ENCODE peak calls at places on chromosome 1, in ten cellular contexts. G, S, B, Y, H, E, I, D, M and K are unnamed samples.

GRCh38 chr1:109687641-109688499 is at the start of gene GSTM1:
- DNase-seq in G (peak; percentile 22), S (peak; percentile 83), B (peak; percentile 78), Y (no peak), H (peak; percentile 82), E (no peak), I (no peak), D (peak; percentile 83), M (no peak), K (peak; percentile 43)

GRCh38 chr1:158969166-158969565 is 37.8 kb downstream of the PYHIN1 start:
- DNase-seq in G (no peak), S (no peak), B (no peak), Y (no peak), H (no peak), E (no peak), I (no peak), D (no peak), M (no peak), K (no peak)

GRCh38 chr1:158654079-158654478 is 32.4 kb downstream of the SPTA1 start:
- DNase-seq in G (peak; percentile 3), S (no peak), B (no peak), Y (no peak), H (no peak), E (no peak), I (no peak), D (no peak), M (no peak), K (no peak)

GRCh38 chr1:108854226-108855019 is 2.5 kb downstream of the AKNAD1 start:
- DNase-seq in G (no peak), S (no peak), B (peak; percentile 10), Y (no peak), H (no peak), E (no peak), I (no peak), D (no peak), M (no peak), K (no peak)

GRCh38 chr1:27618341-27619067 is 14.6 kb upstream of the AHDC1 start:
- DNase-seq in G (peak; percentile 86), S (no peak), B (no peak), Y (no peak), H (no peak), E (no peak), I (no peak), D (no peak), M (no peak), K (no peak)

GRCh38 chr1:111948209-111949131 is 41.0 kb downstream of the KCND3 start:
- DNase-seq in G (no peak), S (peak; percentile 34), B (no peak), Y (no peak), H (peak; percentile 72), E (no peak), I (no peak), D (no peak), M (no peak), K (no peak)

GRCh38 chr1:183877321-183877720 is 72.4 kb downstream of the RGL1 start:
- DNase-seq in G (no peak), S (peak; percentile 32), B (peak; percentile 63), Y (no peak), H (peak; percentile 56), E (no peak), I (peak; percentile 62), D (peak; percentile 53), M (peak; percentile 56), K (no peak)

GRCh38 chr1:44483089-44483488 is 78.0 kb downstream of the RNF220 start:
- DNase-seq in G (no peak), S (no peak), B (no peak), Y (no peak), H (no peak), E (no peak), I (no peak), D (no peak), M (no peak), K (no peak)

DNA sequence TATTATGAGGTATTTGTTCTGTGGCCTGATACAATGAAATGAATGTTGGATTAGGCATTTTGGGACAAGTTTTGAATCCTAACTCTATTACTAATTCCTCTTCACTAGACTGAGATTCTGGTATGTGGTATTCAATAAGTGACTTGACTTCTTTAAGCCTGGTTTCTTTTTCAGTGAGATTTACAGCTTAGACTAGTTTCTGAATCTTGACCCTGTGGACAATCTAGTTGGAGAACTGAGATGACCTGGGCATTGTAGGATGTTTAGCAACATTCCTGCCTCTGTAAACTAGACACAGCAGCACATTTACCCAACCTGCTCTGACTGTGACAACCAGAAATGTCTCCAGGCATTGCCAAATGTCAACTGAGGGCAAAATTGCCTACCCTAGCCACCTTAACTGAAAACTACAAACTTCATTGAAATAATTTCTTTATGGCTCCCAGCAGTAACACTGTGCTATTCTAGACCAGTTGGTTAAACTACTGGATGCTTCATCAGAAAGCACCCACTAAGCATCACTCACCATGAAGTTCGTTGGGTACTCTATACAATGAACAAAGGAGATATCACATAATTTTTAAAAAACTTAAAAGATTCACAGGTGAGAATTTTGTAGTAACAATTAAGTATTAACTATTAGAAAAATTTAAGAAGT is 16.8 kb downstream of the PTPRC start:
- DNase-seq in G (no peak), S (no peak), B (no peak), Y (no peak), H (no peak), E (no peak), I (no peak), D (no peak), M (no peak), K (no peak)
- H3K4me3 ChIP-seq in G (no peak overlapping the region), S (no peak overlapping the region), B (no peak overlapping the region), Y (no peak overlapping the region), H (no peak overlapping the region), E (no peak overlapping the region), I (no peak overlapping the region), D (no peak overlapping the region), M (no peak overlapping the region), K (no peak overlapping the region)

DNA sequence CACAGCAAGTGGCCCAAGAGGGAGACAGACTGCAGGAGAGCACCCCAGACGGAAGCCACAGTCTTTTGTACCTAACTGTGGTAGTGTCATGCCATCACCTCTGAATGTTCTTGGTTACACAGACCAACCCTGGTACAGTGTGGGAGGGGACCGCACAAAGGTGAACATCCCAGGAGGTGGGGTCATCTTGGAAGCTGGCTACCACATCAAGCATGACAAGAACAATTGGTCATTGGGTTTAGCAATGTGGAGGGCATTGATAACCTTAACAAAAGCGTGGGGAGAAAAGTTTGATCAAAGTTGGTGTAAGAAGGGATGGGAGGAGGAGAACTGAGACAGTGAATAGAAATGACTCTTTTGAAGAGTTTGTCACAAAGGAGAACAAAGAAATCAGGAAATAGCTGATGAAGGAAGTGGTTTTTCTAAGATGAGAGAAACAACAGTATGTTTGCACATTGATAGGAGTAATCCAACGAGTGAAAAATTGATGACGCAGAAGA is 87.1 kb upstream of the CACNA1E start:
- DNase-seq in G (no peak), S (no peak), B (no peak), Y (no peak), H (no peak), E (no peak), I (no peak), D (no peak), M (no peak), K (no peak)
- TF ChIP-seq CTCF in G (no peak), S (no peak), B (no peak), Y (no peak), H (no peak), E (no peak), I (no peak), D (no peak), M (no peak), K (no peak)

DNA sequence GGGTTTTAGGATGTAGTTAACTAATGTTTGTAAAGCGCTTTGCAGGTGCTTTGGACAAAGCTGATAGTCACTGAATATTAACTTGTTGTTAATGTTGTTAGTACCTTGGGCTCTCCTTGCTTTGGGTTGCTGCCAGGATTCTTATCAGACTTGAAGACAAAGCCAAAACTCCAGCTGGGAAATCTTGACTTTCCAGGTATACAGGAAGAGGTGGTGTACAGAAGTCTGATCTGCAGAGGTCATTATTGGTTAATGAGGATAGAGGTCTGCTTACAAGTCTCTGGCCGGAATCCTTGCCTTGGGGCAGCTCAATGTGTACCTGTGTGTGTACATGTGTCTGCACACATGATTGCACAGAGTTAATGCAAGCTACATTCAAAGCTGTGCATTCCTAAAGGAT is 96.0 kb upstream of the POU3F1 start:
- DNase-seq in G (no peak), S (no peak), B (no peak), Y (no peak), H (no peak), E (no peak), I (no peak), D (no peak), M (no peak), K (no peak)
- H3K27ac ChIP-seq in G (no peak overlapping the region), S (no peak overlapping the region), B (no peak overlapping the region), Y (no peak overlapping the region), H (no peak overlapping the region), E (no peak overlapping the region), I (no peak overlapping the region), D (no peak overlapping the region), M (no peak overlapping the region), K (no peak overlapping the region)

GRCh38 chr1:153771841-153772593 is 3.2 kb upstream of the SLC27A3 start:
- DNase-seq in G (no peak), S (no peak), B (no peak), Y (no peak), H (peak; percentile 55), E (no peak), I (no peak), D (no peak), M (no peak), K (no peak)

GRCh38 chr1:153768316-153769126 is 6.7 kb upstream of the SLC27A3 start:
- DNase-seq in G (no peak), S (peak; percentile 47), B (no peak), Y (no peak), H (no peak), E (no peak), I (no peak), D (peak; percentile 83), M (peak; percentile 70), K (no peak)

GRCh38 chr1:153771241-153771640 is 4.0 kb upstream of the SLC27A3 start:
- DNase-seq in G (no peak), S (no peak), B (no peak), Y (no peak), H (no peak), E (no peak), I (no peak), D (no peak), M (no peak), K (no peak)

GRCh38 chr1:153773004-153773921 is 1.9 kb upstream of the SLC27A3 start:
- DNase-seq in G (no peak), S (no peak), B (no peak), Y (no peak), H (no peak), E (no peak), I (no peak), D (no peak), M (no peak), K (no peak)

DNA sequence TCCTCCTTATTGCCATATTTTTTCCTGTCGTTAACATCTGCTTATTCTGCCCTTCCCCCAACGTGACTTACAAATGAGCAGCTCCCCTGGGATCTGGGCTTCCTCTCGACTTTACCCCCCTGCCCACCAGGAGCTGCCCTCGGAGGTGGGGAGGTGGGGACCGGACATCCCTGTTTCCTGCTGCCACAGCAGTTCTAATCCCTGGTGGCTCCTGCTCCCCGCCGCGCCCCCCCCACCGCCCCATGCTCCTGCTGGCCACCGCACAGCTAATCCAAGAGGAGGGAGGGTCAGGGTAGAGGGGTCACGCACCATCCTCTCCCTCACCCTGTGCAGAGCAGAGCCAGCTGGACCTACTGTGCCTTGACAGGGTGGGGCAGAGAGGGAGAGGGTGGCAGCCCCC is 4.4 kb upstream of the SLC27A3 start:
- DNase-seq in G (no peak), S (no peak), B (no peak), Y (no peak), H (peak; percentile 66), E (no peak), I (no peak), D (no peak), M (no peak), K (no peak)
- H3K4me3 ChIP-seq in G (no peak overlapping the region), S (no peak overlapping the region), B (no peak overlapping the region), Y (no peak overlapping the region), H (no peak overlapping the region), E (no peak overlapping the region), I (no peak overlapping the region), D (no peak overlapping the region), M (no peak overlapping the region), K (no peak overlapping the region)

GRCh38 chr1:24108334-24109165 is 3.4 kb downstream of the MYOM3 start:
- DNase-seq in G (no peak), S (peak; percentile 60), B (peak; percentile 43), Y (no peak), H (no peak), E (no peak), I (peak; percentile 25), D (no peak), M (no peak), K (peak; percentile 89)
- TF ChIP-seq CTCF in G (no peak), S (no peak), B (no peak), Y (no peak), H (no peak), E (no peak), I (no peak), D (no peak), M (no peak), K (no peak)